ENCODE peak calls at places on chromosome 16, in four cellular contexts. One of them, this sample, is unnamed.

GRCh38 chr16:17364319-17365210 is 106.2 kb downstream of the XYLT1 start:
- DNase-seq in fibroblast of mammary gland: peak
- DNase-seq in left ventricle myocardium inferior: no peak
- DNase-seq in lower lobe of right lung: no peak
- DNase-seq in this sample: no peak

GRCh38 chr16:14089283-14089823 is 18.2 kb downstream of the MRTFB start:
- DNase-seq in fibroblast of mammary gland: no peak
- DNase-seq in left ventricle myocardium inferior: no peak
- DNase-seq in lower lobe of right lung: no peak
- DNase-seq in this sample: no peak

GRCh38 chr16:78227855-78228254 is 128.4 kb downstream of the WWOX start:
- DNase-seq in fibroblast of mammary gland: no peak
- DNase-seq in left ventricle myocardium inferior: no peak
- DNase-seq in lower lobe of right lung: no peak
- DNase-seq in this sample: no peak

GRCh38 chr16:29790949-29791844 is 646 bp downstream of the KIF22 start:
- DNase-seq in fibroblast of mammary gland: no peak
- DNase-seq in left ventricle myocardium inferior: no peak
- DNase-seq in lower lobe of right lung: no peak
- DNase-seq in this sample: no peak

GRCh38 chr16:47475786-47476185 is 14.7 kb downstream of the PHKB start:
- DNase-seq in fibroblast of mammary gland: peak
- DNase-seq in left ventricle myocardium inferior: no peak
- DNase-seq in lower lobe of right lung: no peak
- DNase-seq in this sample: no peak

GRCh38 chr16:87391324-87391949 is 699 bp upstream of the MAP1LC3B start:
- DNase-seq in fibroblast of mammary gland: peak
- DNase-seq in left ventricle myocardium inferior: peak
- DNase-seq in lower lobe of right lung: peak
- DNase-seq in this sample: peak

GRCh38 chr16:67458121-67458641 is 22.8 kb downstream of the ATP6V0D1 start:
- DNase-seq in fibroblast of mammary gland: no peak
- DNase-seq in left ventricle myocardium inferior: peak
- DNase-seq in lower lobe of right lung: no peak
- DNase-seq in this sample: no peak

GRCh38 chr16:55512941-55513340 is 4.1 kb downstream of the LPCAT2 start:
- DNase-seq in fibroblast of mammary gland: no peak
- DNase-seq in left ventricle myocardium inferior: no peak
- DNase-seq in lower lobe of right lung: no peak
- DNase-seq in this sample: no peak

GRCh38 chr16:83215417-83216001 is 588.7 kb downstream of the CDH13 start:
- DNase-seq in fibroblast of mammary gland: peak
- DNase-seq in left ventricle myocardium inferior: no peak
- DNase-seq in lower lobe of right lung: no peak
- DNase-seq in this sample: no peak

GRCh38 chr16:46961373-46962353 is 11.8 kb downstream of the DNAJA2 start:
- DNase-seq in fibroblast of mammary gland: peak
- DNase-seq in left ventricle myocardium inferior: no peak
- DNase-seq in lower lobe of right lung: no peak
- DNase-seq in this sample: no peak

DNA sequence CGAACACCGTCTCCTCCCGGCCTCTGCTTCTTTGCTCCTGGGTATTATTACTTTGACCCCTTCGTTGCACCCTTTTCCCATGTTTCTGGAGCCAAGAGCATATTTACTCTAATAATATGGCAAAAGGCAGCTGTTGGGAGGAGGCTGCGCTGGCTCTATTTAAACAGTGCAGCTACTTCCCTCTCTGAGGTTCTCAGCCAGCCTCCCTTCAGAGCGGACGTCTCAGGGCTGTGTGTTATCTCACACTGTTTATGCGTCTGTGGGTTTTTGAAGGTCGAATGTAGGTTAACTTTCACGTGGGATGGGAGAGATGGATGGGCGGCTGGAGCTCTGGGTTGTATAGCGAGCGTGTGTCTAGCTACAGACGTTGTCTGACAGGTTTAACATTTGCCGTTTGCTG is 45.3 kb downstream of the COX4I1 start:
- DNase-seq in fibroblast of mammary gland: no peak
- DNase-seq in left ventricle myocardium inferior: no peak
- DNase-seq in lower lobe of right lung: no peak
- DNase-seq in this sample: no peak
- TF ChIP-seq CTCF in fibroblast of mammary gland: no peak
- TF ChIP-seq CTCF in left ventricle myocardium inferior: no peak
- TF ChIP-seq CTCF in lower lobe of right lung: no peak
- TF ChIP-seq CTCF in this sample: no peak

DNA sequence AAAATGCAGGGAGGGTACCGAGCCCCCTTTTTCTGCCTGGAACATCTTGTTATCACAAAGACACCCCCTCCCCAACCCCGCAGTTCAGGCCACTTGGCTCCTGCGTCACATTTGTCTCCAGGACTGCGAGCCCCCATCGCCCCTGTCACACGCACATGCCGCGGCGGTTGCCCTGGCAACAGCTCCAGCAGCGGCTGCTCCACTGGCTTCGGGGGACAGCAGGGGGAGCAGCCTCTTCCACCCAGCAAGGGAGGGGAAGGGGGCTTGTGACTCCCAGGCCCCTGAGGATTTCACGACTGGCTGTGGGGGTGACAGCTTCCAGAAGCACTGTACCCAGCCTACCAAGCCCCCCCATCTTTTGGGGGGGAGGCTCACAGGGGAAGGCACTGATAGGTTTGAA is 2.6 kb downstream of the BAIAP3 start:
- DNase-seq in fibroblast of mammary gland: no peak
- DNase-seq in left ventricle myocardium inferior: no peak
- DNase-seq in lower lobe of right lung: no peak
- DNase-seq in this sample: no peak
- TF ChIP-seq CTCF in fibroblast of mammary gland: no peak
- TF ChIP-seq CTCF in left ventricle myocardium inferior: no peak
- TF ChIP-seq CTCF in lower lobe of right lung: no peak
- TF ChIP-seq CTCF in this sample: no peak

GRCh38 chr16:89366561-89367537 is 123.5 kb downstream of the ANKRD11 start:
- DNase-seq in fibroblast of mammary gland: no peak
- DNase-seq in left ventricle myocardium inferior: no peak
- DNase-seq in lower lobe of right lung: no peak
- DNase-seq in this sample: no peak

GRCh38 chr16:89363621-89364393 is 126.6 kb downstream of the ANKRD11 start:
- DNase-seq in fibroblast of mammary gland: peak
- DNase-seq in left ventricle myocardium inferior: no peak
- DNase-seq in lower lobe of right lung: no peak
- DNase-seq in this sample: no peak

GRCh38 chr16:89365996-89366395 is 124.4 kb downstream of the ANKRD11 start:
- DNase-seq in fibroblast of mammary gland: no peak
- DNase-seq in left ventricle myocardium inferior: no peak
- DNase-seq in lower lobe of right lung: no peak
- DNase-seq in this sample: no peak

GRCh38 chr16:89364603-89365002 is 125.8 kb downstream of the ANKRD11 start:
- DNase-seq in fibroblast of mammary gland: peak
- DNase-seq in left ventricle myocardium inferior: no peak
- DNase-seq in lower lobe of right lung: no peak
- DNase-seq in this sample: no peak

GRCh38 chr16:89365044-89365467 is 125.3 kb downstream of the ANKRD11 start:
- DNase-seq in fibroblast of mammary gland: peak
- DNase-seq in left ventricle myocardium inferior: no peak
- DNase-seq in lower lobe of right lung: no peak
- DNase-seq in this sample: no peak
- TF ChIP-seq CTCF in fibroblast of mammary gland: no peak
- TF ChIP-seq CTCF in left ventricle myocardium inferior: no peak
- TF ChIP-seq CTCF in lower lobe of right lung: no peak
- TF ChIP-seq CTCF in this sample: no peak

GRCh38 chr16:11354733-11355574 is 9.7 kb downstream of the RMI2 start:
- DNase-seq in fibroblast of mammary gland: peak
- DNase-seq in left ventricle myocardium inferior: no peak
- DNase-seq in lower lobe of right lung: peak
- DNase-seq in this sample: no peak
- TF ChIP-seq CTCF in fibroblast of mammary gland: no peak
- TF ChIP-seq CTCF in left ventricle myocardium inferior: no peak
- TF ChIP-seq CTCF in lower lobe of right lung: no peak
- TF ChIP-seq CTCF in this sample: no peak

GRCh38 chr16:85490971-85491771 is 122.0 kb upstream of the GSE1 start:
- DNase-seq in fibroblast of mammary gland: no peak
- DNase-seq in left ventricle myocardium inferior: no peak
- DNase-seq in lower lobe of right lung: no peak
- DNase-seq in this sample: no peak
- TF ChIP-seq CTCF in fibroblast of mammary gland: peak
- TF ChIP-seq CTCF in left ventricle myocardium inferior: peak
- TF ChIP-seq CTCF in lower lobe of right lung: peak
- TF ChIP-seq CTCF in this sample: no peak

DNA sequence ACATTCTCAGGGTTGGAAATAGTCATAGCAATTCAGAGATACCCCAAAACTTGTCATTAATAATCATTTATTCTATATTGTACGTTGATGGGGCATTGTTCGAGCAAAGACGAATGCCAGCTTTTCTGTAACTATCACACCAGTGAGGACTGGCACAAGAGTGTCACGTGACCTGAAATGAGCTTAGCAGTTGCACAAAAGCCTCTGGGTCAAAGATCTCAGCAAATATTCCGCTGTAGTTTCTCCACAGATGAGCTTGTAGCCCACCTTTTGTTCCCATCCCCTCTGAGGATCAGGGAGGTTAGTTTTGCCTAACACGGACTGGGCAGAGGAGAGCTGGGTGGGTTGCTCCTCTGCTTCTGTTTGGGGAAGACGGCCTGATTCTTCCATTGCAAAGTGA is 18.2 kb downstream of the IRX3 start:
- DNase-seq in fibroblast of mammary gland: no peak
- DNase-seq in left ventricle myocardium inferior: no peak
- DNase-seq in lower lobe of right lung: no peak
- DNase-seq in this sample: no peak
- TF ChIP-seq CTCF in fibroblast of mammary gland: no peak
- TF ChIP-seq CTCF in left ventricle myocardium inferior: no peak
- TF ChIP-seq CTCF in lower lobe of right lung: no peak
- TF ChIP-seq CTCF in this sample: no peak

GRCh38 chr16:88811850-88812736 is at the start of gene APRT:
- DNase-seq in fibroblast of mammary gland: peak
- DNase-seq in left ventricle myocardium inferior: peak
- DNase-seq in lower lobe of right lung: peak
- DNase-seq in this sample: peak
- TF ChIP-seq CTCF in fibroblast of mammary gland: no peak
- TF ChIP-seq CTCF in left ventricle myocardium inferior: peak
- TF ChIP-seq CTCF in lower lobe of right lung: peak
- TF ChIP-seq CTCF in this sample: peak

GRCh38 chr16:57899771-57900661 is 70.9 kb downstream of the CNGB1 start:
- DNase-seq in fibroblast of mammary gland: peak
- DNase-seq in left ventricle myocardium inferior: peak
- DNase-seq in lower lobe of right lung: peak
- DNase-seq in this sample: peak
- TF ChIP-seq CTCF in fibroblast of mammary gland: peak
- TF ChIP-seq CTCF in left ventricle myocardium inferior: peak
- TF ChIP-seq CTCF in lower lobe of right lung: peak
- TF ChIP-seq CTCF in this sample: peak

This sample was measured in right atrium auricular region.